ENCODE peak calls at places on chromosomes 2 and 18, in seven cellular contexts. One of them, this sample, is unnamed.

GRCh38 chr18:79942786-79943607 is 8.5 kb downstream of the SLC66A2 start:
- DNase-seq in transverse colon: peak; percentile 72
- DNase-seq in stimulated activated CD4-positive, alpha-beta T cell treated with anti-CD3 and anti-CD28 coated beads, Interleukin-12 subunit alpha, Interleukin-12 subunit beta, amount 100 ng/mL, for 48 hours: no peak
- DNase-seq in activated naive CD4-positive, alpha-beta T cell: no peak
- DNase-seq in M059J: no peak
- DNase-seq in T1000: no peak
- DNase-seq in hippocampal formation: no peak
- DNase-seq in this sample: no peak

GRCh38 chr18:7259482-7259881 is 28.6 kb downstream of the LRRC30 start:
- DNase-seq in transverse colon: no peak
- DNase-seq in stimulated activated CD4-positive, alpha-beta T cell treated with anti-CD3 and anti-CD28 coated beads, Interleukin-12 subunit alpha, Interleukin-12 subunit beta, amount 100 ng/mL, for 48 hours: no peak
- DNase-seq in activated naive CD4-positive, alpha-beta T cell: no peak
- DNase-seq in M059J: no peak
- DNase-seq in T1000: no peak
- DNase-seq in hippocampal formation: no peak
- DNase-seq in this sample: no peak

GRCh38 chr2:24050041-24050655 is 607 bp downstream of the FKBP1B start:
- DNase-seq in transverse colon: peak; percentile 19
- DNase-seq in stimulated activated CD4-positive, alpha-beta T cell treated with anti-CD3 and anti-CD28 coated beads, Interleukin-12 subunit alpha, Interleukin-12 subunit beta, amount 100 ng/mL, for 48 hours: no peak
- DNase-seq in activated naive CD4-positive, alpha-beta T cell: no peak
- DNase-seq in M059J: peak; percentile 15
- DNase-seq in T1000: no peak
- DNase-seq in hippocampal formation: peak; percentile 25
- DNase-seq in this sample: no peak

GRCh38 chr2:147449323-147450080 is 395.3 kb upstream of the ACVR2A start:
- DNase-seq in transverse colon: no peak
- DNase-seq in stimulated activated CD4-positive, alpha-beta T cell treated with anti-CD3 and anti-CD28 coated beads, Interleukin-12 subunit alpha, Interleukin-12 subunit beta, amount 100 ng/mL, for 48 hours: no peak
- DNase-seq in activated naive CD4-positive, alpha-beta T cell: no peak
- DNase-seq in M059J: no peak
- DNase-seq in T1000: no peak
- DNase-seq in hippocampal formation: no peak
- DNase-seq in this sample: no peak

GRCh38 chr2:26820932-26821331 is 27.0 kb upstream of the DPYSL5 start:
- DNase-seq in transverse colon: no peak
- DNase-seq in stimulated activated CD4-positive, alpha-beta T cell treated with anti-CD3 and anti-CD28 coated beads, Interleukin-12 subunit alpha, Interleukin-12 subunit beta, amount 100 ng/mL, for 48 hours: no peak
- DNase-seq in activated naive CD4-positive, alpha-beta T cell: no peak
- DNase-seq in M059J: no peak
- DNase-seq in T1000: no peak
- DNase-seq in hippocampal formation: no peak
- DNase-seq in this sample: no peak

GRCh38 chr2:20691076-20691708 is 24.2 kb downstream of the GDF7 start:
- DNase-seq in transverse colon: no peak
- DNase-seq in stimulated activated CD4-positive, alpha-beta T cell treated with anti-CD3 and anti-CD28 coated beads, Interleukin-12 subunit alpha, Interleukin-12 subunit beta, amount 100 ng/mL, for 48 hours: no peak
- DNase-seq in activated naive CD4-positive, alpha-beta T cell: no peak
- DNase-seq in M059J: no peak
- DNase-seq in T1000: no peak
- DNase-seq in hippocampal formation: no peak
- DNase-seq in this sample: no peak

GRCh38 chr18:41170346-41170745 is 784.7 kb upstream of the PIK3C3 start:
- DNase-seq in transverse colon: no peak
- DNase-seq in stimulated activated CD4-positive, alpha-beta T cell treated with anti-CD3 and anti-CD28 coated beads, Interleukin-12 subunit alpha, Interleukin-12 subunit beta, amount 100 ng/mL, for 48 hours: no peak
- DNase-seq in activated naive CD4-positive, alpha-beta T cell: no peak
- DNase-seq in M059J: peak; percentile 23
- DNase-seq in T1000: no peak
- DNase-seq in hippocampal formation: no peak
- DNase-seq in this sample: no peak

GRCh38 chr2:84716564-84716963 is 164.3 kb downstream of the TRABD2A start:
- DNase-seq in transverse colon: no peak
- DNase-seq in stimulated activated CD4-positive, alpha-beta T cell treated with anti-CD3 and anti-CD28 coated beads, Interleukin-12 subunit alpha, Interleukin-12 subunit beta, amount 100 ng/mL, for 48 hours: no peak
- DNase-seq in activated naive CD4-positive, alpha-beta T cell: no peak
- DNase-seq in M059J: no peak
- DNase-seq in T1000: no peak
- DNase-seq in hippocampal formation: no peak
- DNase-seq in this sample: no peak

GRCh38 chr2:33058716-33059451 is 112.1 kb downstream of the LTBP1 start:
- DNase-seq in transverse colon: no peak
- DNase-seq in stimulated activated CD4-positive, alpha-beta T cell treated with anti-CD3 and anti-CD28 coated beads, Interleukin-12 subunit alpha, Interleukin-12 subunit beta, amount 100 ng/mL, for 48 hours: no peak
- DNase-seq in activated naive CD4-positive, alpha-beta T cell: no peak
- DNase-seq in M059J: no peak
- DNase-seq in T1000: no peak
- DNase-seq in hippocampal formation: no peak
- DNase-seq in this sample: no peak

GRCh38 chr2:236654496-236654895 is 84.9 kb downstream of the ACKR3 start:
- DNase-seq in transverse colon: no peak
- DNase-seq in stimulated activated CD4-positive, alpha-beta T cell treated with anti-CD3 and anti-CD28 coated beads, Interleukin-12 subunit alpha, Interleukin-12 subunit beta, amount 100 ng/mL, for 48 hours: no peak
- DNase-seq in activated naive CD4-positive, alpha-beta T cell: no peak
- DNase-seq in M059J: no peak
- DNase-seq in T1000: no peak
- DNase-seq in hippocampal formation: no peak
- DNase-seq in this sample: no peak

GRCh38 chr2:29309090-29310054 is 194.2 kb downstream of the CLIP4 start:
- DNase-seq in transverse colon: peak; percentile 29
- DNase-seq in stimulated activated CD4-positive, alpha-beta T cell treated with anti-CD3 and anti-CD28 coated beads, Interleukin-12 subunit alpha, Interleukin-12 subunit beta, amount 100 ng/mL, for 48 hours: no peak
- DNase-seq in activated naive CD4-positive, alpha-beta T cell: no peak
- DNase-seq in M059J: peak; percentile 67
- DNase-seq in T1000: no peak
- DNase-seq in hippocampal formation: peak; percentile 17
- DNase-seq in this sample: peak; percentile 18

GRCh38 chr2:38654495-38655381 is 11.2 kb upstream of the GALM start:
- DNase-seq in transverse colon: no peak
- DNase-seq in stimulated activated CD4-positive, alpha-beta T cell treated with anti-CD3 and anti-CD28 coated beads, Interleukin-12 subunit alpha, Interleukin-12 subunit beta, amount 100 ng/mL, for 48 hours: no peak
- DNase-seq in activated naive CD4-positive, alpha-beta T cell: no peak
- DNase-seq in M059J: no peak
- DNase-seq in T1000: no peak
- DNase-seq in hippocampal formation: peak; percentile 7
- DNase-seq in this sample: no peak

GRCh38 chr2:83565231-83566025 is 893.7 kb downstream of the SUCLG1 start:
- DNase-seq in transverse colon: no peak
- DNase-seq in stimulated activated CD4-positive, alpha-beta T cell treated with anti-CD3 and anti-CD28 coated beads, Interleukin-12 subunit alpha, Interleukin-12 subunit beta, amount 100 ng/mL, for 48 hours: no peak
- DNase-seq in activated naive CD4-positive, alpha-beta T cell: no peak
- DNase-seq in M059J: no peak
- DNase-seq in T1000: no peak
- DNase-seq in hippocampal formation: no peak
- DNase-seq in this sample: no peak

GRCh38 chr2:160871096-160871495 is 289.1 kb upstream of the TANK start:
- DNase-seq in transverse colon: no peak
- DNase-seq in stimulated activated CD4-positive, alpha-beta T cell treated with anti-CD3 and anti-CD28 coated beads, Interleukin-12 subunit alpha, Interleukin-12 subunit beta, amount 100 ng/mL, for 48 hours: no peak
- DNase-seq in activated naive CD4-positive, alpha-beta T cell: no peak
- DNase-seq in M059J: no peak
- DNase-seq in T1000: no peak
- DNase-seq in hippocampal formation: no peak
- DNase-seq in this sample: no peak

GRCh38 chr2:41803361-41803760 is 244.5 kb upstream of the PKDCC start:
- DNase-seq in transverse colon: no peak
- DNase-seq in stimulated activated CD4-positive, alpha-beta T cell treated with anti-CD3 and anti-CD28 coated beads, Interleukin-12 subunit alpha, Interleukin-12 subunit beta, amount 100 ng/mL, for 48 hours: no peak
- DNase-seq in activated naive CD4-positive, alpha-beta T cell: no peak
- DNase-seq in M059J: no peak
- DNase-seq in T1000: no peak
- DNase-seq in hippocampal formation: no peak
- DNase-seq in this sample: no peak

GRCh38 chr18:43620936-43621335 is 343.6 kb upstream of the SYT4 start:
- DNase-seq in transverse colon: no peak
- DNase-seq in stimulated activated CD4-positive, alpha-beta T cell treated with anti-CD3 and anti-CD28 coated beads, Interleukin-12 subunit alpha, Interleukin-12 subunit beta, amount 100 ng/mL, for 48 hours: no peak
- DNase-seq in activated naive CD4-positive, alpha-beta T cell: no peak
- DNase-seq in M059J: peak; percentile 43
- DNase-seq in T1000: no peak
- DNase-seq in hippocampal formation: peak; percentile 2
- DNase-seq in this sample: no peak

GRCh38 chr2:44805836-44806235 is 135.7 kb upstream of the SIX3 start:
- DNase-seq in transverse colon: no peak
- DNase-seq in stimulated activated CD4-positive, alpha-beta T cell treated with anti-CD3 and anti-CD28 coated beads, Interleukin-12 subunit alpha, Interleukin-12 subunit beta, amount 100 ng/mL, for 48 hours: no peak
- DNase-seq in activated naive CD4-positive, alpha-beta T cell: no peak
- DNase-seq in M059J: no peak
- DNase-seq in T1000: no peak
- DNase-seq in hippocampal formation: no peak
- DNase-seq in this sample: no peak

GRCh38 chr2:181904022-181904632 is 12.6 kb downstream of the ITPRID2 start:
- DNase-seq in transverse colon: no peak
- DNase-seq in stimulated activated CD4-positive, alpha-beta T cell treated with anti-CD3 and anti-CD28 coated beads, Interleukin-12 subunit alpha, Interleukin-12 subunit beta, amount 100 ng/mL, for 48 hours: no peak
- DNase-seq in activated naive CD4-positive, alpha-beta T cell: no peak
- DNase-seq in M059J: peak; percentile 41
- DNase-seq in T1000: no peak
- DNase-seq in hippocampal formation: no peak
- DNase-seq in this sample: no peak

GRCh38 chr18:35856178-35856577 is 116.3 kb upstream of the RMP24 start:
- DNase-seq in transverse colon: no peak
- DNase-seq in stimulated activated CD4-positive, alpha-beta T cell treated with anti-CD3 and anti-CD28 coated beads, Interleukin-12 subunit alpha, Interleukin-12 subunit beta, amount 100 ng/mL, for 48 hours: no peak
- DNase-seq in activated naive CD4-positive, alpha-beta T cell: no peak
- DNase-seq in M059J: no peak
- DNase-seq in T1000: no peak
- DNase-seq in hippocampal formation: no peak
- DNase-seq in this sample: no peak

GRCh38 chr2:158464426-158465281 is 7.9 kb downstream of the PKP4 start:
- DNase-seq in transverse colon: no peak
- DNase-seq in stimulated activated CD4-positive, alpha-beta T cell treated with anti-CD3 and anti-CD28 coated beads, Interleukin-12 subunit alpha, Interleukin-12 subunit beta, amount 100 ng/mL, for 48 hours: no peak
- DNase-seq in activated naive CD4-positive, alpha-beta T cell: no peak
- DNase-seq in M059J: no peak
- DNase-seq in T1000: no peak
- DNase-seq in hippocampal formation: no peak
- DNase-seq in this sample: no peak

GRCh38 chr2:240214790-240215675 is 74.6 kb upstream of the OTOS start:
- DNase-seq in transverse colon: no peak
- DNase-seq in stimulated activated CD4-positive, alpha-beta T cell treated with anti-CD3 and anti-CD28 coated beads, Interleukin-12 subunit alpha, Interleukin-12 subunit beta, amount 100 ng/mL, for 48 hours: no peak
- DNase-seq in activated naive CD4-positive, alpha-beta T cell: no peak
- DNase-seq in M059J: no peak
- DNase-seq in T1000: no peak
- DNase-seq in hippocampal formation: no peak
- DNase-seq in this sample: no peak

GRCh38 chr2:70084973-70085710 is 2.1 kb upstream of the PCBP1 start:
- DNase-seq in transverse colon: peak; percentile 61
- DNase-seq in stimulated activated CD4-positive, alpha-beta T cell treated with anti-CD3 and anti-CD28 coated beads, Interleukin-12 subunit alpha, Interleukin-12 subunit beta, amount 100 ng/mL, for 48 hours: no peak
- DNase-seq in activated naive CD4-positive, alpha-beta T cell: no peak
- DNase-seq in M059J: no peak
- DNase-seq in T1000: no peak
- DNase-seq in hippocampal formation: no peak
- DNase-seq in this sample: peak; percentile 45

GRCh38 chr2:38216886-38217285 is 140.9 kb upstream of the CYP1B1 start:
- DNase-seq in transverse colon: no peak
- DNase-seq in stimulated activated CD4-positive, alpha-beta T cell treated with anti-CD3 and anti-CD28 coated beads, Interleukin-12 subunit alpha, Interleukin-12 subunit beta, amount 100 ng/mL, for 48 hours: no peak
- DNase-seq in activated naive CD4-positive, alpha-beta T cell: no peak
- DNase-seq in M059J: no peak
- DNase-seq in T1000: no peak
- DNase-seq in hippocampal formation: no peak
- DNase-seq in this sample: no peak

GRCh38 chr2:20506281-20506685 is 59.4 kb downstream of the RHOB start:
- DNase-seq in transverse colon: no peak
- DNase-seq in stimulated activated CD4-positive, alpha-beta T cell treated with anti-CD3 and anti-CD28 coated beads, Interleukin-12 subunit alpha, Interleukin-12 subunit beta, amount 100 ng/mL, for 48 hours: no peak
- DNase-seq in activated naive CD4-positive, alpha-beta T cell: no peak
- DNase-seq in M059J: peak; percentile 73
- DNase-seq in T1000: no peak
- DNase-seq in hippocampal formation: no peak
- DNase-seq in this sample: no peak

GRCh38 chr2:239222346-239223028 is 178.3 kb downstream of the HDAC4 start:
- DNase-seq in transverse colon: no peak
- DNase-seq in stimulated activated CD4-positive, alpha-beta T cell treated with anti-CD3 and anti-CD28 coated beads, Interleukin-12 subunit alpha, Interleukin-12 subunit beta, amount 100 ng/mL, for 48 hours: no peak
- DNase-seq in activated naive CD4-positive, alpha-beta T cell: no peak
- DNase-seq in M059J: no peak
- DNase-seq in T1000: no peak
- DNase-seq in hippocampal formation: no peak
- DNase-seq in this sample: no peak

GRCh38 chr2:12597555-12597954 is 119.2 kb upstream of the TRIB2 start:
- DNase-seq in transverse colon: no peak
- DNase-seq in stimulated activated CD4-positive, alpha-beta T cell treated with anti-CD3 and anti-CD28 coated beads, Interleukin-12 subunit alpha, Interleukin-12 subunit beta, amount 100 ng/mL, for 48 hours: no peak
- DNase-seq in activated naive CD4-positive, alpha-beta T cell: no peak
- DNase-seq in M059J: no peak
- DNase-seq in T1000: no peak
- DNase-seq in hippocampal formation: peak; percentile 14
- DNase-seq in this sample: no peak

GRCh38 chr2:38147333-38148121 is 71.6 kb upstream of the CYP1B1 start:
- DNase-seq in transverse colon: no peak
- DNase-seq in stimulated activated CD4-positive, alpha-beta T cell treated with anti-CD3 and anti-CD28 coated beads, Interleukin-12 subunit alpha, Interleukin-12 subunit beta, amount 100 ng/mL, for 48 hours: no peak
- DNase-seq in activated naive CD4-positive, alpha-beta T cell: no peak
- DNase-seq in M059J: peak; percentile 78
- DNase-seq in T1000: no peak
- DNase-seq in hippocampal formation: no peak
- DNase-seq in this sample: no peak

GRCh38 chr2:144517825-144518699 is 1.9 kb downstream of the ZEB2 start:
- DNase-seq in transverse colon: no peak
- DNase-seq in stimulated activated CD4-positive, alpha-beta T cell treated with anti-CD3 and anti-CD28 coated beads, Interleukin-12 subunit alpha, Interleukin-12 subunit beta, amount 100 ng/mL, for 48 hours: no peak
- DNase-seq in activated naive CD4-positive, alpha-beta T cell: no peak
- DNase-seq in M059J: peak; percentile 50
- DNase-seq in T1000: no peak
- DNase-seq in hippocampal formation: no peak
- DNase-seq in this sample: no peak

GRCh38 chr2:231452799-231453508 is 11.3 kb downstream of the NCL start:
- DNase-seq in transverse colon: no peak
- DNase-seq in stimulated activated CD4-positive, alpha-beta T cell treated with anti-CD3 and anti-CD28 coated beads, Interleukin-12 subunit alpha, Interleukin-12 subunit beta, amount 100 ng/mL, for 48 hours: no peak
- DNase-seq in activated naive CD4-positive, alpha-beta T cell: no peak
- DNase-seq in M059J: peak; percentile 34
- DNase-seq in T1000: no peak
- DNase-seq in hippocampal formation: no peak
- DNase-seq in this sample: no peak

GRCh38 chr2:237557633-237558015 is 8.8 kb upstream of the PRLH start:
- DNase-seq in transverse colon: no peak
- DNase-seq in stimulated activated CD4-positive, alpha-beta T cell treated with anti-CD3 and anti-CD28 coated beads, Interleukin-12 subunit alpha, Interleukin-12 subunit beta, amount 100 ng/mL, for 48 hours: no peak
- DNase-seq in activated naive CD4-positive, alpha-beta T cell: no peak
- DNase-seq in M059J: no peak
- DNase-seq in T1000: no peak
- DNase-seq in hippocampal formation: no peak
- DNase-seq in this sample: no peak

GRCh38 chr2:33791625-33792024 is 192.5 kb upstream of the FAM98A start:
- DNase-seq in transverse colon: no peak
- DNase-seq in stimulated activated CD4-positive, alpha-beta T cell treated with anti-CD3 and anti-CD28 coated beads, Interleukin-12 subunit alpha, Interleukin-12 subunit beta, amount 100 ng/mL, for 48 hours: no peak
- DNase-seq in activated naive CD4-positive, alpha-beta T cell: no peak
- DNase-seq in M059J: peak; percentile 97
- DNase-seq in T1000: peak; percentile 45
- DNase-seq in hippocampal formation: no peak
- DNase-seq in this sample: no peak

GRCh38 chr2:225196579-225196978 is 154.3 kb upstream of the DOCK10 start:
- DNase-seq in transverse colon: no peak
- DNase-seq in stimulated activated CD4-positive, alpha-beta T cell treated with anti-CD3 and anti-CD28 coated beads, Interleukin-12 subunit alpha, Interleukin-12 subunit beta, amount 100 ng/mL, for 48 hours: no peak
- DNase-seq in activated naive CD4-positive, alpha-beta T cell: no peak
- DNase-seq in M059J: no peak
- DNase-seq in T1000: no peak
- DNase-seq in hippocampal formation: no peak
- DNase-seq in this sample: no peak

GRCh38 chr2:128552806-128553551 is 234.3 kb upstream of the HS6ST1 start:
- DNase-seq in transverse colon: no peak
- DNase-seq in stimulated activated CD4-positive, alpha-beta T cell treated with anti-CD3 and anti-CD28 coated beads, Interleukin-12 subunit alpha, Interleukin-12 subunit beta, amount 100 ng/mL, for 48 hours: no peak
- DNase-seq in activated naive CD4-positive, alpha-beta T cell: no peak
- DNase-seq in M059J: no peak
- DNase-seq in T1000: no peak
- DNase-seq in hippocampal formation: no peak
- DNase-seq in this sample: no peak

GRCh38 chr2:9303528-9304225 is 97.1 kb downstream of the ASAP2 start:
- DNase-seq in transverse colon: no peak
- DNase-seq in stimulated activated CD4-positive, alpha-beta T cell treated with anti-CD3 and anti-CD28 coated beads, Interleukin-12 subunit alpha, Interleukin-12 subunit beta, amount 100 ng/mL, for 48 hours: no peak
- DNase-seq in activated naive CD4-positive, alpha-beta T cell: no peak
- DNase-seq in M059J: no peak
- DNase-seq in T1000: no peak
- DNase-seq in hippocampal formation: no peak
- DNase-seq in this sample: no peak

GRCh38 chr2:200814917-200815316 is 3.2 kb downstream of the BZW1 start:
- DNase-seq in transverse colon: no peak
- DNase-seq in stimulated activated CD4-positive, alpha-beta T cell treated with anti-CD3 and anti-CD28 coated beads, Interleukin-12 subunit alpha, Interleukin-12 subunit beta, amount 100 ng/mL, for 48 hours: no peak
- DNase-seq in activated naive CD4-positive, alpha-beta T cell: no peak
- DNase-seq in M059J: no peak
- DNase-seq in T1000: no peak
- DNase-seq in hippocampal formation: no peak
- DNase-seq in this sample: no peak

GRCh38 chr2:108630567-108631405 is 88.5 kb upstream of the RANBP2 start:
- DNase-seq in transverse colon: no peak
- DNase-seq in stimulated activated CD4-positive, alpha-beta T cell treated with anti-CD3 and anti-CD28 coated beads, Interleukin-12 subunit alpha, Interleukin-12 subunit beta, amount 100 ng/mL, for 48 hours: no peak
- DNase-seq in activated naive CD4-positive, alpha-beta T cell: no peak
- DNase-seq in M059J: peak; percentile 74
- DNase-seq in T1000: no peak
- DNase-seq in hippocampal formation: no peak
- DNase-seq in this sample: no peak

GRCh38 chr18:48061781-48062570 is 131.5 kb upstream of the SMAD2 start:
- DNase-seq in transverse colon: no peak
- DNase-seq in stimulated activated CD4-positive, alpha-beta T cell treated with anti-CD3 and anti-CD28 coated beads, Interleukin-12 subunit alpha, Interleukin-12 subunit beta, amount 100 ng/mL, for 48 hours: no peak
- DNase-seq in activated naive CD4-positive, alpha-beta T cell: no peak
- DNase-seq in M059J: peak; percentile 5
- DNase-seq in T1000: no peak
- DNase-seq in hippocampal formation: no peak
- DNase-seq in this sample: no peak

GRCh38 chr2:148172131-148172753 is 151.4 kb downstream of the MBD5 start:
- DNase-seq in transverse colon: no peak
- DNase-seq in stimulated activated CD4-positive, alpha-beta T cell treated with anti-CD3 and anti-CD28 coated beads, Interleukin-12 subunit alpha, Interleukin-12 subunit beta, amount 100 ng/mL, for 48 hours: no peak
- DNase-seq in activated naive CD4-positive, alpha-beta T cell: no peak
- DNase-seq in M059J: no peak
- DNase-seq in T1000: no peak
- DNase-seq in hippocampal formation: no peak
- DNase-seq in this sample: no peak

This sample was measured in activated T-cell treated with anti-CD3 and anti-CD28 coated beads for 24 hours.